ENCODE peak calls at places on chromosomes 6 and 20, in six cellular contexts. H is suprapubic skin, Z is HepG2, D is A549, C is stomach, T is sigmoid colon. X is an unnamed sample. For H3K4me1, the result is how much of the 10 kb centered on the place peaks cover.

GRCh38 chr20:62356948-62357667 is 10.0 kb downstream of the LAMA5 start:
- DNase-seq in H (no peak), T (peak), C (no peak), Z (no peak), D (peak), X (no peak)

GRCh38 chr6:137051790-137052472 is 7.2 kb upstream of the IL20RA start:
- DNase-seq in Z (peak), H (no peak), D (no peak), C (no peak), T (no peak), X (peak)

GRCh38 chr20:24872291-24873014 is 76.6 kb upstream of the CST7 start:
- DNase-seq in Z (no peak), T (peak), H (no peak), D (no peak), C (no peak), X (peak)

GRCh38 chr6:23522751-23523527 is 603.1 kb upstream of the NRSN1 start:
- DNase-seq in C (no peak), H (no peak), T (no peak), D (no peak), Z (no peak), X (no peak)

GRCh38 chr6:112018619-112019416 is 35.1 kb upstream of the CCN6 start:
- DNase-seq in D (no peak), C (peak), Z (peak), T (no peak), H (no peak), X (no peak)

GRCh38 chr6:24064106-24064505 is 61.9 kb upstream of the NRSN1 start:
- DNase-seq in C (no peak), Z (peak), H (no peak), T (no peak), D (peak), X (no peak)

GRCh38 chr20:59688999-59689398 is 84.7 kb downstream of the PHACTR3 start:
- DNase-seq in H (no peak), T (no peak), D (no peak), Z (no peak), C (no peak), X (no peak)

GRCh38 chr6:57205550-57206328 is 16.4 kb downstream of the RAB23 start:
- DNase-seq in C (no peak), H (no peak), D (no peak), T (no peak), Z (no peak), X (no peak)

GRCh38 chr6:112639436-112639835 is 292.3 kb downstream of the RFPL4B start:
- DNase-seq in D (no peak), C (no peak), T (no peak), H (no peak), Z (no peak), X (no peak)

GRCh38 chr6:3176562-3177355 is 19.4 kb upstream of the TUBB2A start:
- DNase-seq in Z (peak), H (no peak), C (no peak), T (no peak), D (peak), X (no peak)

GRCh38 chr6:12827921-12828320 is 111.4 kb downstream of the PHACTR1 start:
- DNase-seq in D (no peak), Z (no peak), H (no peak), C (no peak), T (no peak), X (no peak)

GRCh38 chr6:64580346-64580745 is 944.7 kb downstream of the PHF3 start:
- DNase-seq in T (no peak), Z (no peak), D (no peak), C (no peak), H (no peak), X (no peak)

GRCh38 chr6:37289931-37290330 is 32.0 kb upstream of the TMEM217 start:
- DNase-seq in D (no peak), C (no peak), Z (no peak), T (no peak), H (no peak), X (no peak)

GRCh38 chr6:91087864-91088263 is 501.0 kb upstream of the MAP3K7 start:
- DNase-seq in T (no peak), D (no peak), C (no peak), H (no peak), Z (no peak), X (no peak)

GRCh38 chr20:20410678-20411077 is 42.8 kb downstream of the INSM1 start:
- DNase-seq in H (no peak), T (no peak), D (no peak), C (peak), Z (no peak), X (no peak)

GRCh38 chr6:4653141-4653540 is 123.1 kb upstream of the CDYL start:
- DNase-seq in Z (no peak), D (no peak), T (no peak), H (no peak), C (no peak), X (no peak)

GRCh38 chr20:52311209-52311794 is 119.7 kb upstream of the ZFP64 start:
- DNase-seq in C (no peak), T (no peak), Z (no peak), H (no peak), D (no peak), X (no peak)

GRCh38 chr6:100276311-100277057 is 188.2 kb downstream of the SIM1 start:
- DNase-seq in T (no peak), C (no peak), Z (no peak), D (no peak), H (no peak), X (no peak)

GRCh38 chr6:100283288-100283687 is 181.4 kb downstream of the SIM1 start:
- DNase-seq in C (no peak), D (peak), T (no peak), Z (no peak), H (no peak), X (no peak)

DNA sequence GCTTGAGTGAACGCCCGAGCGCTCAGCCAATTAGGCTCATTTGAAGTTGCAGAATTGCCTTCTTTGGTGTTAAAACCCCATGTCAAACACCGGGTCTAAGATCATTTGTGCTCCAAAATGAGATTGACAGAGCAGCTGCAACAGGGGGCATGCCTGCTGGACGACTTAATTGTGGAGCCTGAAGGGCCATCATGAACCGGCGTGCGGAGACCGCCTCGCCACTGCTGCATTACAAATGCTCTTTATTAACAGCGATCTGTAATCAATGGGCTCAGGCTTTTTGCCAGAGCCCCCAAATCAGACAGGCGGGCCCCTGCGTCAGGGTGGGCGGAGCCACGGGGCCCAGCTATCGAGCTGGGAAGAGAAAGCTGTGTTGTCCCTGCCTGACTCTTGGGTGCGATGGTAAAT is 183.2 kb downstream of the SIM1 start:
- DNase-seq in H (no peak), T (no peak), C (no peak), D (no peak), Z (no peak), X (no peak)
- H3K4me1 ChIP-seq in H (under half), T (under half), C (under half), D (under half), Z (under half), X (under half)

GRCh38 chr6:135282425-135282824 is 101.3 kb downstream of the MYB start:
- DNase-seq in Z (no peak), C (no peak), D (no peak), H (no peak), T (no peak), X (no peak)

GRCh38 chr6:135277422-135277821 is 96.3 kb downstream of the MYB start:
- DNase-seq in Z (no peak), H (no peak), T (no peak), D (no peak), C (no peak), X (no peak)

GRCh38 chr6:135281227-135281626 is 100.1 kb downstream of the MYB start:
- DNase-seq in T (no peak), H (no peak), D (no peak), C (no peak), Z (no peak), X (no peak)

GRCh38 chr6:135281907-135282306 is 100.8 kb downstream of the MYB start:
- DNase-seq in Z (no peak), T (no peak), D (no peak), C (no peak), H (no peak), X (no peak)

GRCh38 chr6:135280375-135281136 is 99.4 kb downstream of the MYB start:
- DNase-seq in T (no peak), Z (no peak), D (no peak), H (no peak), C (no peak), X (no peak)
- TF ChIP-seq EP300 in T (no peak), Z (no peak), D (no peak), H (no peak), C (no peak), X (no peak)

DNA sequence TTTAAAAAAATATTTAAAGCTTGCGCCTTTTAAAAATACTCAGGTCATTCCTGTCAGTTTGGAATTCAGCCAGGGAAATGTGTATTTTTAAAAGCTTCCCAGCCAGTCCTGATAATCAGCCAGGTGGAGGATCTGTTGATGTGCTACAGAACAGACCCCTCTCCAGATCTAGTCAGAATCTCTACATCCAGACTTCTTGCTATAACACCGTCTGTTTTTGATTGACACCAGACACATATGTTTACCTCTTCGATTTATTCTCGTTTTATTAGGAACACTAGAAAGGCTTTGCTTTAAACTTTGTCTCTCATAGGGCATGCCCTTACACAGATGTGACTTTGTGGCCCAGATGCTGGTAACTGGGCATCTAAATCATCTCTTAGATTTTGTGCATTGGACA is 11.7 kb downstream of the PARD6B start:
- DNase-seq in T (no peak), C (no peak), Z (no peak), D (no peak), H (no peak), X (no peak)
- H3K27ac ChIP-seq in T (no peak), C (no peak), Z (peak), D (peak), H (no peak), X (no peak)

GRCh38 chr6:106514281-106514885 is 114.9 kb downstream of the RTN4IP1 start:
- DNase-seq in H (no peak), C (no peak), D (no peak), T (no peak), Z (no peak), X (no peak)
- H3K4me1 ChIP-seq in H (half or more), C (half or more), D (under half), T (under half), Z (half or more), X (under half)

X was measured in esophagus muscularis mucosa.